ENCODE peak calls at places on chromosome 17, in seven cellular contexts. One of them, this sample, is unnamed.

GRCh38 chr17:75688209-75688771 is 21.2 kb downstream of the SAP30BP start:
- DNase-seq in lower leg skin: no peak
- DNase-seq in H54: no peak
- DNase-seq in A549: no peak
- DNase-seq in transverse colon: no peak
- DNase-seq in body of pancreas: no peak
- DNase-seq in uterus: no peak
- DNase-seq in this sample: no peak

GRCh38 chr17:59151591-59151990 is 3.4 kb downstream of the SKA2 start:
- DNase-seq in uterus: no peak
- DNase-seq in lower leg skin: no peak
- DNase-seq in H54: no peak
- DNase-seq in transverse colon: no peak
- DNase-seq in A549: no peak
- DNase-seq in body of pancreas: no peak
- DNase-seq in this sample: no peak

GRCh38 chr17:31309525-31309924 is 4.3 kb downstream of the EVI2B start:
- DNase-seq in H54: no peak
- DNase-seq in lower leg skin: no peak
- DNase-seq in transverse colon: no peak
- DNase-seq in body of pancreas: no peak
- DNase-seq in A549: no peak
- DNase-seq in uterus: no peak
- DNase-seq in this sample: no peak

GRCh38 chr17:65656390-65657250 is 95.2 kb upstream of the AXIN2 start:
- DNase-seq in H54: no peak
- DNase-seq in uterus: no peak
- DNase-seq in body of pancreas: no peak
- DNase-seq in lower leg skin: no peak
- DNase-seq in transverse colon: no peak
- DNase-seq in A549: no peak
- DNase-seq in this sample: no peak

GRCh38 chr17:48723555-48724239 is 712 bp downstream of the PRAC2 start:
- DNase-seq in transverse colon: peak; percentile 32
- DNase-seq in A549: no peak
- DNase-seq in H54: no peak
- DNase-seq in body of pancreas: no peak
- DNase-seq in uterus: no peak
- DNase-seq in lower leg skin: peak; percentile 92
- DNase-seq in this sample: no peak

GRCh38 chr17:29663155-29663554 is 40.4 kb upstream of the CORO6 start:
- DNase-seq in body of pancreas: no peak
- DNase-seq in H54: no peak
- DNase-seq in uterus: no peak
- DNase-seq in transverse colon: no peak
- DNase-seq in lower leg skin: no peak
- DNase-seq in A549: no peak
- DNase-seq in this sample: no peak

GRCh38 chr17:50101346-50102163 is 6.4 kb downstream of the PDK2 start:
- DNase-seq in H54: no peak
- DNase-seq in A549: no peak
- DNase-seq in transverse colon: peak; percentile 87
- DNase-seq in uterus: peak; percentile 69
- DNase-seq in lower leg skin: no peak
- DNase-seq in body of pancreas: peak; percentile 69
- DNase-seq in this sample: no peak

GRCh38 chr17:40699880-40700279 is 3.7 kb downstream of the KRT24 start:
- DNase-seq in transverse colon: no peak
- DNase-seq in A549: no peak
- DNase-seq in body of pancreas: no peak
- DNase-seq in uterus: peak; percentile 27
- DNase-seq in H54: no peak
- DNase-seq in lower leg skin: no peak
- DNase-seq in this sample: no peak

GRCh38 chr17:48727415-48728175 is 955 bp downstream of the HOXB13 start:
- DNase-seq in H54: no peak
- DNase-seq in A549: no peak
- DNase-seq in transverse colon: no peak
- DNase-seq in body of pancreas: no peak
- DNase-seq in uterus: no peak
- DNase-seq in lower leg skin: no peak
- DNase-seq in this sample: no peak

GRCh38 chr17:53633856-53634255 is 188.9 kb upstream of the KIF2B start:
- DNase-seq in body of pancreas: no peak
- DNase-seq in A549: no peak
- DNase-seq in transverse colon: no peak
- DNase-seq in lower leg skin: no peak
- DNase-seq in H54: no peak
- DNase-seq in uterus: no peak
- DNase-seq in this sample: no peak

GRCh38 chr17:75059369-75060345 is 12.6 kb downstream of the KCTD2 start:
- DNase-seq in transverse colon: no peak
- DNase-seq in H54: no peak
- DNase-seq in body of pancreas: no peak
- DNase-seq in A549: no peak
- DNase-seq in lower leg skin: no peak
- DNase-seq in uterus: no peak
- DNase-seq in this sample: no peak

GRCh38 chr17:79915850-79916430 is 76.7 kb upstream of the CBX4 start:
- DNase-seq in H54: peak; percentile 81
- DNase-seq in lower leg skin: no peak
- DNase-seq in A549: peak; percentile 82
- DNase-seq in uterus: no peak
- DNase-seq in body of pancreas: peak; percentile 70
- DNase-seq in transverse colon: peak; percentile 84
- DNase-seq in this sample: no peak

GRCh38 chr17:1785925-1786324 is 24.1 kb downstream of the SERPINF1 start:
- DNase-seq in H54: no peak
- DNase-seq in body of pancreas: no peak
- DNase-seq in transverse colon: no peak
- DNase-seq in lower leg skin: no peak
- DNase-seq in A549: no peak
- DNase-seq in uterus: no peak
- DNase-seq in this sample: no peak

GRCh38 chr17:63939884-63940283 is 7.8 kb upstream of the CD79B start:
- DNase-seq in uterus: no peak
- DNase-seq in A549: no peak
- DNase-seq in lower leg skin: no peak
- DNase-seq in transverse colon: no peak
- DNase-seq in body of pancreas: no peak
- DNase-seq in H54: no peak
- DNase-seq in this sample: no peak

GRCh38 chr17:63939401-63939800 is 7.3 kb upstream of the CD79B start:
- DNase-seq in body of pancreas: no peak
- DNase-seq in uterus: no peak
- DNase-seq in A549: no peak
- DNase-seq in H54: no peak
- DNase-seq in lower leg skin: no peak
- DNase-seq in transverse colon: no peak
- DNase-seq in this sample: no peak

GRCh38 chr17:63941162-63941561 is 9.0 kb upstream of the CD79B start:
- DNase-seq in A549: no peak
- DNase-seq in transverse colon: no peak
- DNase-seq in uterus: no peak
- DNase-seq in body of pancreas: no peak
- DNase-seq in lower leg skin: no peak
- DNase-seq in H54: no peak
- DNase-seq in this sample: no peak

GRCh38 chr17:63941751-63942150 is 9.6 kb upstream of the CD79B start:
- DNase-seq in H54: no peak
- DNase-seq in lower leg skin: no peak
- DNase-seq in A549: no peak
- DNase-seq in uterus: no peak
- DNase-seq in transverse colon: no peak
- DNase-seq in body of pancreas: no peak
- DNase-seq in this sample: no peak

GRCh38 chr17:63940584-63940983 is 8.5 kb upstream of the CD79B start:
- DNase-seq in lower leg skin: no peak
- DNase-seq in body of pancreas: no peak
- DNase-seq in H54: no peak
- DNase-seq in A549: no peak
- DNase-seq in uterus: no peak
- DNase-seq in transverse colon: no peak
- DNase-seq in this sample: no peak
- TF ChIP-seq POLR2A in lower leg skin: no peak
- TF ChIP-seq POLR2A in body of pancreas: no peak
- TF ChIP-seq POLR2A in H54: no peak
- TF ChIP-seq POLR2A in A549: no peak
- TF ChIP-seq POLR2A in uterus: no peak
- TF ChIP-seq POLR2A in transverse colon: no peak
- TF ChIP-seq POLR2A in this sample: no peak

GRCh38 chr17:4247981-4248388 is 15.8 kb downstream of the ANKFY1 start:
- DNase-seq in lower leg skin: no peak
- DNase-seq in H54: no peak
- DNase-seq in uterus: no peak
- DNase-seq in transverse colon: peak; percentile 82
- DNase-seq in A549: no peak
- DNase-seq in body of pancreas: peak; percentile 65
- DNase-seq in this sample: no peak

GRCh38 chr17:4247361-4247980 is 16.3 kb downstream of the ANKFY1 start:
- DNase-seq in H54: no peak
- DNase-seq in transverse colon: peak; percentile 28
- DNase-seq in body of pancreas: no peak
- DNase-seq in lower leg skin: no peak
- DNase-seq in A549: no peak
- DNase-seq in uterus: no peak
- DNase-seq in this sample: no peak

GRCh38 chr17:4249452-4250029 is 14.2 kb downstream of the ANKFY1 start:
- DNase-seq in body of pancreas: no peak
- DNase-seq in transverse colon: no peak
- DNase-seq in A549: peak; percentile 78
- DNase-seq in uterus: no peak
- DNase-seq in H54: peak; percentile 25
- DNase-seq in lower leg skin: no peak
- DNase-seq in this sample: peak; percentile 35

GRCh38 chr17:4248504-4249277 is 15.1 kb downstream of the ANKFY1 start:
- DNase-seq in H54: no peak
- DNase-seq in transverse colon: no peak
- DNase-seq in lower leg skin: no peak
- DNase-seq in uterus: no peak
- DNase-seq in A549: no peak
- DNase-seq in body of pancreas: no peak
- DNase-seq in this sample: no peak

DNA sequence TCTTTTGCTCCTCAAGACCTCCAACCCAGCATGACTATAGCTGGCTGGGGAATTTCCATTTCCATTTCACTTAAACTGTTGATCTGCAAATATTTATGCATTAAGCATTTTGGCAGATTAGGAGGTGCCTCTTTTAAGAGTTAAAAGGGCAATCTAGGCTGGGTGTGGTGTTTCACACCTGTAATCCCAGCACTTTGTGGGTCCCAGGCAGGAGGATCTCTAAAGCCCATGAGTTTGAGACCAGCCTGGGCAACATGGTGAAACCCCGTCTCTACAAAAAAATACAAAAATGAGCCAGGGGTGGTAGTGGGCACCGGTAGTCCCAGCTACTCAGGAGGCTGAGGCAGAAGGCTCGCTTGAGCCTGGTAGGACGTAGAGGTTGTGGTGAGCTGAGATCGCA is 17.1 kb downstream of the ANKFY1 start:
- DNase-seq in uterus: no peak
- DNase-seq in H54: no peak
- DNase-seq in body of pancreas: no peak
- DNase-seq in lower leg skin: no peak
- DNase-seq in A549: no peak
- DNase-seq in transverse colon: no peak
- DNase-seq in this sample: no peak
- TF ChIP-seq POLR2A in uterus: no peak
- TF ChIP-seq POLR2A in H54: no peak
- TF ChIP-seq POLR2A in body of pancreas: no peak
- TF ChIP-seq POLR2A in lower leg skin: no peak
- TF ChIP-seq POLR2A in A549: no peak
- TF ChIP-seq POLR2A in transverse colon: no peak
- TF ChIP-seq POLR2A in this sample: no peak

DNA sequence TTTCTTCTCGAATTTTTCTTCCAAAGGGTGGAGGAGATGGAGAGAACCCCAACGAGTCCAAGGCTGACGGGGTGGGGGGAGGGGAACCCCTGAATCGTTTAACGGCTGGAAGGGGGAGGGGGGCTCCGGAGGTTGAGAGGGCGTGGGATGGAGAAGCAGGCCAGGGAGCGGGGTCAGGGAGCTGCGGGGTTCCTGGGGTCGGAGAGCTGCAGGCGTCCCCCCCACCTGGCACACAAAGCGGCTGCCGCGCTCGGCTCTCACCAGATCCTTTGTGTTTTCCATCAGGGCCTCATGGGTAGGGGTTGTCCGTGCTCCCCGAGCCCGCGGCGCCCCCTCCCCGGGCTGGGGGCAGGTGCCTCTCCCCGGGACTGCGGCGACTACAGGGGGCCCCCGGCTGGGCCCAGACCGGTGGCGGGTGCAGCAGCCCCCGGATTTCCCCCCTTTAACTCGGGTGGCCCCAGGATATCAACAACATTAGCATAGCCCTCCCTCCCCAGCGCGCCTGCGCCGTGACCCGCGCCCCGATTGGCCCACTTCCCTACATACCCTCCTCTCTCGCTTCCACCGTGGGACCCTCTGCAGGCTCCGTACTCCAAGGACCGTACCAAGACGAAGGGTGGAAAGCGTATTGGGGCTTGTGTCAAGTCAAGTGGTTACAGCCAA is at the start of gene MBTD1:
- DNase-seq in uterus: peak; percentile 94
- DNase-seq in A549: peak; percentile 99
- DNase-seq in H54: peak; percentile 97
- DNase-seq in lower leg skin: peak; percentile 99
- DNase-seq in transverse colon: peak; percentile 96
- DNase-seq in body of pancreas: peak; percentile 96
- DNase-seq in this sample: peak; percentile 93
- TF ChIP-seq POLR2A in uterus: peak; percentile 11
- TF ChIP-seq POLR2A in A549: peak; percentile 36
- TF ChIP-seq POLR2A in H54: peak; percentile 24
- TF ChIP-seq POLR2A in lower leg skin: no peak
- TF ChIP-seq POLR2A in transverse colon: peak; percentile 14
- TF ChIP-seq POLR2A in body of pancreas: no peak
- TF ChIP-seq POLR2A in this sample: no peak

DNA sequence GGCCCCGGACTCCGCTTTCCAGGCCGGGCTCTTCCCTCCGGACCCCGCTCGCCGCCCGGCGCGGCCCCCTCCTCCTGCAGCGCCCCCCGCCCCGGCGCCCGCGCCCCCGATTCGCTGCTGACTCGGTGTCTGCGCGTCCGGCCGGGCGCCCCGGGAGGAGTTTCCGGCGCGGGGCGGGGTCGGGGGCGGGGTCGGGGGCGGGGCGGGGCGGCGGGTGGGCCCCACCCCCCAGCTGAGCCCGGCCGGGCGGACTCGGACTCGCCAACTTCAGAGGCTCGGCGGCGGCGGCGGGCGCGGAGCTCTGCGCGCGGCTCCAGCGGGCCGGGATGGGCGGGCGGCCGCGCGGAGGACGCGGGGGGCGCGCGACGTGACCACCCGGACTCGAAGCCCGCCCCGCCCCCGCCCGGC is at the start of gene METRNL:
- DNase-seq in uterus: peak; percentile 79
- DNase-seq in transverse colon: peak; percentile 87
- DNase-seq in lower leg skin: peak; percentile 95
- DNase-seq in A549: peak; percentile 77
- DNase-seq in body of pancreas: peak; percentile 83
- DNase-seq in H54: peak; percentile 87
- DNase-seq in this sample: peak; percentile 97
- TF ChIP-seq POLR2A in uterus: peak; percentile 88
- TF ChIP-seq POLR2A in transverse colon: no peak
- TF ChIP-seq POLR2A in lower leg skin: no peak
- TF ChIP-seq POLR2A in A549: peak; percentile 86
- TF ChIP-seq POLR2A in body of pancreas: no peak
- TF ChIP-seq POLR2A in H54: peak; percentile 96
- TF ChIP-seq POLR2A in this sample: no peak